ENCODE peak calls at places on chromosomes 4 and X, in six cellular contexts. W, L, F, J, A and Y are unnamed samples.

GRCh38 chr4:108166038-108166437 is 2.7 kb downstream of the LEF1 start:
- DNase-seq in L (no peak), J (peak; percentile 29), F (no peak), W (no peak), A (no peak), Y (peak; percentile 82)

GRCh38 chr4:138413273-138413672 is 171.1 kb upstream of the SLC7A11 start:
- DNase-seq in A (no peak), J (no peak), F (no peak), W (no peak), L (no peak), Y (no peak)

GRCh38 chrX:154799554-154800348 is 5.5 kb downstream of the MPP1 start:
- DNase-seq in L (no peak), F (no peak), W (no peak), J (no peak), A (peak; percentile 27), Y (no peak)

GRCh38 chr4:10584042-10584441 is 100.5 kb downstream of the CLNK start:
- DNase-seq in W (no peak), F (no peak), J (no peak), A (peak; percentile 22), L (no peak), Y (no peak)

GRCh38 chrX:53080628-53081580 is 1.3 kb upstream of the TSPYL2 start:
- DNase-seq in W (no peak), L (peak; percentile 62), J (no peak), A (no peak), F (no peak), Y (peak; percentile 28)

GRCh38 chr4:40506492-40506891 is 123.2 kb downstream of the RBM47 start:
- DNase-seq in J (no peak), F (no peak), L (no peak), W (no peak), A (no peak), Y (no peak)

GRCh38 chrX:54358424-54359211 is 772 bp upstream of the WNK3 start:
- DNase-seq in J (peak; percentile 2), F (peak; percentile 84), W (no peak), A (peak; percentile 46), L (peak; percentile 85), Y (peak; percentile 41)

GRCh38 chr4:128540122-128540521 is 252.5 kb upstream of the PGRMC2 start:
- DNase-seq in J (no peak), F (no peak), W (no peak), A (no peak), L (no peak), Y (no peak)

GRCh38 chr4:156598138-156598681 is 373.4 kb downstream of the PDGFC start:
- DNase-seq in A (no peak), J (no peak), W (no peak), F (no peak), L (no peak), Y (no peak)

GRCh38 chr4:96146686-96147085 is 306.8 kb downstream of the PDHA2 start:
- DNase-seq in L (no peak), F (no peak), J (no peak), A (no peak), W (no peak), Y (no peak)

GRCh38 chrX:39484669-39485068 is 613.1 kb downstream of the BCOR start:
- DNase-seq in A (no peak), L (no peak), W (no peak), F (no peak), J (no peak), Y (no peak)

GRCh38 chrX:44674906-44675305 is 132.2 kb upstream of the FUNDC1 start:
- DNase-seq in F (no peak), J (no peak), W (no peak), A (no peak), L (no peak), Y (no peak)

GRCh38 chr4:19195696-19196095 is 1056.0 kb upstream of the SLIT2 start:
- DNase-seq in A (no peak), J (no peak), W (no peak), F (peak; percentile 7), L (no peak), Y (no peak)

GRCh38 chr4:149279790-149280189 is 535.9 kb downstream of the IQCM start:
- DNase-seq in L (no peak), A (no peak), W (no peak), J (no peak), F (no peak), Y (no peak)

GRCh38 chrX:327660-328126 is 9.1 kb upstream of the GTPBP6 start:
- DNase-seq in J (no peak), F (peak; percentile 65), L (peak; percentile 38), A (peak; percentile 18), W (no peak), Y (no peak)

GRCh38 chrX:148530464-148531077 is 30.2 kb downstream of the AFF2 start:
- DNase-seq in J (no peak), L (no peak), A (no peak), F (no peak), W (no peak), Y (peak; percentile 11)

GRCh38 chrX:40736170-40736505 is 796 bp upstream of the MED14 start:
- DNase-seq in W (no peak), F (no peak), L (no peak), A (no peak), J (peak; percentile 0), Y (no peak)

GRCh38 chrX:115067812-115068211 is 50.4 kb upstream of the IL13RA2 start:
- DNase-seq in F (no peak), J (no peak), A (no peak), W (no peak), L (no peak), Y (no peak)

GRCh38 chrX:19751068-19751467 is 136.3 kb downstream of the SH3KBP1 start:
- DNase-seq in A (no peak), W (no peak), L (no peak), J (no peak), F (no peak), Y (no peak)

GRCh38 chr4:40986375-40986774 is 228.0 kb downstream of the APBB2 start:
- DNase-seq in W (no peak), F (no peak), L (no peak), A (no peak), J (no peak), Y (no peak)

GRCh38 chr4:3409571-3410091 is 32.1 kb upstream of the HGFAC start:
- DNase-seq in W (no peak), J (no peak), F (peak; percentile 62), A (peak; percentile 28), L (peak; percentile 34), Y (no peak)

GRCh38 chrX:9566150-9566621 is 101.3 kb downstream of the TBL1X start:
- DNase-seq in W (peak; percentile 32), A (peak; percentile 85), J (no peak), F (no peak), L (peak; percentile 70), Y (no peak)

GRCh38 chr4:22410645-22411247 is 105.1 kb downstream of the ADGRA3 start:
- DNase-seq in W (no peak), J (no peak), A (no peak), F (no peak), L (no peak), Y (peak; percentile 18)

GRCh38 chrX:6505960-6506359 is 29.0 kb downstream of the VCX3A start:
- DNase-seq in W (no peak), J (no peak), F (no peak), L (no peak), A (no peak), Y (no peak)

GRCh38 chrX:119427024-119427794 is 28.1 kb downstream of the SLC25A43 start:
- DNase-seq in W (no peak), J (peak; percentile 0), L (no peak), F (no peak), A (peak; percentile 49), Y (peak; percentile 1)

GRCh38 chr4:43690121-43690520 is 758.5 kb downstream of the KCTD8 start:
- DNase-seq in A (no peak), F (no peak), W (no peak), J (no peak), L (no peak), Y (no peak)

GRCh38 chrX:74536142-74537010 is 78.0 kb downstream of the RLIM start:
- DNase-seq in F (peak; percentile 95), L (peak; percentile 90), W (no peak), J (no peak), A (peak; percentile 88), Y (peak; percentile 6)

GRCh38 chr4:117447925-117448324 is 362.5 kb upstream of the TRAM1L1 start:
- DNase-seq in A (no peak), F (no peak), L (no peak), J (no peak), W (no peak), Y (no peak)

GRCh38 chrX:6667048-6667768 is 132.3 kb upstream of the VCX3A start:
- DNase-seq in L (no peak), J (no peak), F (no peak), W (no peak), A (no peak), Y (no peak)

GRCh38 chrX:56468441-56468840 is 95.0 kb upstream of the UBQLN2 start:
- DNase-seq in W (no peak), A (no peak), F (no peak), L (no peak), J (no peak), Y (no peak)

GRCh38 chr4:54268151-54268550 is 39.1 kb downstream of the PDGFRA start:
- DNase-seq in W (no peak), A (no peak), L (no peak), J (no peak), F (no peak), Y (no peak)

DNA sequence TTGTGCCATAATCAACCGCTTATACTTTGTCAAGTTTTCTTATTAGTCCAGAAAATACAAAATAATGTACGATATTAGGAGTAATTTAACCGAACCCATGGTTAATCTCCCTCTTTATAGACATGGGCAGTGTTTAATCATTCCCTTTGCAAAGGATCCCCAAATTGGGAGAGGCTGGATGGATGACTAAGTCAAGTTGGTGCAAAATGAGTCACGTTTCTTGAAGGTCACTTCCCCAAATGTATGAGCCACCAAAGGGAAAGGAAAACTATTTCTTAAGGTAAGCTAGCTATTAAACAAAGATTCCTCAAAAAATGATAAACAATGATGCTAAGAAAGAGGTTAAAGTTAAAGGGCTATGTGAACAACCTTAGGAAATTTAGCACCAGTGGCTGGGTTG is 17.5 kb downstream of the MAML3 start:
- DNase-seq in L (no peak), W (no peak), F (no peak), J (no peak), A (no peak), Y (no peak)
- H3K27ac ChIP-seq in L (no peak overlapping the region), W (no peak overlapping the region), F (no peak overlapping the region), J (no peak overlapping the region), A (no peak overlapping the region), Y (no peak overlapping the region)

DNA sequence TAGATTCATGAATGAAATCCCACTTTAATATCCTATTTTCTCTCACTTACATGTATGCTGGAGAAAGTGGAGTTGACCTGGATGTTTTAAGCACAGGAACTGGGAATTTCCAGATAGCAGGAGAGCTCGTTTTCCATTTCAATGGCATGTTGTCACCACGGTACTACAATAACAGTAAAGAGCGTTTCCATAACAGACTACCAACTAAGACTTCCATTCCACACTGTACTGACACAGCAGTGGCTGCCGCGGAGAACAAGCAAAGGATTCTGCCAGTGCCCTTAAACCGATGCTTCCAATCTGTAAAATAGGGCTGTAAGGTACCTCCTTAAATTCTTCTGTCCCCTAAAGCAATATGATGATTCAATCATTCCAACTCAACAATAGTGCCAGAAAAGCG is 143.9 kb downstream of the KLHL13 start:
- DNase-seq in F (no peak), L (no peak), A (no peak), W (no peak), J (no peak), Y (no peak)
- H3K27ac ChIP-seq in F (no peak overlapping the region), L (no peak overlapping the region), A (no peak overlapping the region), W (no peak overlapping the region), J (no peak overlapping the region), Y (no peak overlapping the region)

GRCh38 chrX:85379174-85379907 is at the start of gene POF1B:
- DNase-seq in W (no peak), A (peak; percentile 3), L (no peak), F (no peak), J (no peak), Y (no peak)
- H3K27ac ChIP-seq in W (no peak within 1 kb of the TSS), A (no peak within 1 kb of the TSS), L (no peak within 1 kb of the TSS), F (no peak within 1 kb of the TSS), J (no peak within 1 kb of the TSS), Y (no peak within 1 kb of the TSS)

GRCh38 chr4:173243321-173243720 is 74.7 kb downstream of the GALNT7 start:
- DNase-seq in F (no peak), W (no peak), A (no peak), J (no peak), L (no peak), Y (no peak)
- H3K27ac ChIP-seq in F (no peak overlapping the region), W (no peak overlapping the region), A (no peak overlapping the region), J (no peak overlapping the region), L (no peak overlapping the region), Y (no peak overlapping the region)